ENCODE peak calls at places on chromosomes 16 and 17, in four cellular contexts. I, J, D and E are unnamed samples.

GRCh38 chr16:68479271-68479670 is 31.0 kb upstream of the SMPD3 start:
- DNase-seq in I (no peak), J (no peak), D (no peak), E (no peak)

GRCh38 chr16:19294156-19294649 is 8.7 kb downstream of the CLEC19A start:
- DNase-seq in I (peak; percentile 3), J (no peak), D (no peak), E (peak; percentile 87)

GRCh38 chr16:66485361-66485760 is 58.3 kb downstream of the BEAN1 start:
- DNase-seq in I (no peak), J (no peak), D (no peak), E (no peak)

GRCh38 chr16:67901734-67902133 is 8.7 kb downstream of the PSKH1 start:
- DNase-seq in I (no peak), J (no peak), D (no peak), E (no peak)

GRCh38 chr17:63387941-63388340 is 58.2 kb downstream of the CYB561 start:
- DNase-seq in I (no peak), J (no peak), D (no peak), E (no peak)

GRCh38 chr16:28264656-28265055 is 27.7 kb upstream of the SBK1 start:
- DNase-seq in I (no peak), J (no peak), D (no peak), E (no peak)

GRCh38 chr16:27321013-27321960 is 7.5 kb downstream of the IL4R start:
- DNase-seq in I (no peak), J (no peak), D (no peak), E (no peak)

GRCh38 chr16:12901597-12902436 is at the start of gene SHISA9:
- DNase-seq in I (no peak), J (no peak), D (no peak), E (no peak)

GRCh38 chr17:55248077-55248476 is 16.7 kb upstream of the HLF start:
- DNase-seq in I (no peak), J (no peak), D (no peak), E (no peak)

GRCh38 chr16:68506331-68507053 is 32.6 kb upstream of the ZFP90 start:
- DNase-seq in I (no peak), J (no peak), D (no peak), E (no peak)